ENCODE peak calls at places on chromosomes 4 and X, in nine cellular contexts. I, K, Z, B, X, N, D, J and W are unnamed samples.

GRCh38 chrX:24479924-24480722 is 15.0 kb downstream of the PDK3 start:
- DNase-seq in J (peak; percentile 6), I (no peak), Z (no peak), K (no peak), D (no peak), X (no peak), N (no peak), B (peak; percentile 29), W (no peak)

GRCh38 chr4:56286763-56287162 is 100.5 kb downstream of the AASDH start:
- DNase-seq in Z (no peak), X (no peak), K (no peak), B (no peak), D (no peak), I (peak; percentile 18), J (peak; percentile 6), N (no peak), W (no peak)

GRCh38 chrX:72308566-72309296 is 3.0 kb upstream of the CITED1 start:
- DNase-seq in B (no peak), D (peak; percentile 79), I (peak; percentile 71), N (peak; percentile 53), J (peak; percentile 57), X (peak; percentile 63), K (peak; percentile 51), Z (peak; percentile 73), W (peak; percentile 50)

GRCh38 chr4:108045687-108046024 is 56.0 kb downstream of the HADH start:
- DNase-seq in J (peak; percentile 70), B (no peak), K (peak; percentile 26), Z (peak; percentile 41), I (peak; percentile 60), X (peak; percentile 55), N (no peak), D (no peak), W (no peak)

GRCh38 chr4:102780476-102781144 is 19.8 kb upstream of the MANBA start:
- DNase-seq in K (no peak), B (no peak), I (peak; percentile 68), D (no peak), J (peak; percentile 79), N (no peak), X (no peak), Z (no peak), W (no peak)

GRCh38 chr4:113596396-113596795 is 165.1 kb downstream of the CAMK2D start:
- DNase-seq in X (no peak), Z (no peak), N (no peak), I (no peak), D (no peak), K (no peak), B (no peak), J (no peak), W (no peak)

GRCh38 chrX:110418220-110418856 is 59.7 kb downstream of the RTL9 start:
- DNase-seq in J (peak; percentile 81), I (peak; percentile 70), K (peak; percentile 72), X (peak; percentile 29), N (peak; percentile 39), D (peak; percentile 43), Z (peak; percentile 36), B (no peak), W (no peak)

GRCh38 chr4:40843696-40844095 is 93.9 kb downstream of the NSUN7 start:
- DNase-seq in J (no peak), K (no peak), D (no peak), I (no peak), X (no peak), Z (no peak), N (no peak), B (no peak), W (no peak)

GRCh38 chrX:40009890-40010289 is 87.9 kb downstream of the BCOR start:
- DNase-seq in X (no peak), B (no peak), I (no peak), J (no peak), Z (no peak), K (no peak), N (no peak), D (no peak), W (no peak)

GRCh38 chr4:77826280-77826679 is 7.1 kb upstream of the CNOT6L start:
- DNase-seq in Z (no peak), X (no peak), D (no peak), N (no peak), B (no peak), J (no peak), K (no peak), I (no peak), W (no peak)

GRCh38 chr4:26441110-26441509 is 49.2 kb downstream of the CCKAR start:
- DNase-seq in I (peak; percentile 69), Z (no peak), K (peak; percentile 59), B (no peak), N (no peak), X (no peak), D (no peak), J (peak; percentile 68), W (no peak)

GRCh38 chr4:1976416-1977352 is 32.1 kb downstream of the NELFA start:
- DNase-seq in B (no peak), Z (no peak), K (no peak), J (no peak), I (no peak), X (no peak), D (peak; percentile 31), N (no peak), W (no peak)

GRCh38 chr4:147984065-147984777 is 252.3 kb downstream of the ARHGAP10 start:
- DNase-seq in K (peak; percentile 51), N (peak; percentile 6), B (no peak), D (peak; percentile 77), J (peak; percentile 56), Z (no peak), I (peak; percentile 21), X (peak; percentile 31), W (no peak)

GRCh38 chr4:64584981-64585557 is 175.8 kb upstream of the TECRL start:
- DNase-seq in Z (no peak), K (peak; percentile 39), J (peak; percentile 53), D (peak; percentile 26), I (peak; percentile 36), B (peak; percentile 26), N (no peak), X (peak; percentile 26), W (no peak)

GRCh38 chr4:48588230-48588943 is 98.3 kb downstream of the ZAR1 start:
- DNase-seq in B (no peak), X (no peak), Z (no peak), J (peak; percentile 16), K (peak; percentile 19), I (no peak), D (no peak), N (no peak), W (no peak)

GRCh38 chr4:142088906-142089305 is 452.5 kb downstream of the IL15 start:
- DNase-seq in K (peak; percentile 88), J (peak; percentile 92), I (peak; percentile 40), X (no peak), B (no peak), D (no peak), N (no peak), Z (no peak), W (no peak)

GRCh38 chr4:169270810-169271691 is at the start of gene SH3RF1:
- DNase-seq in I (peak; percentile 85), Z (peak; percentile 90), J (peak; percentile 72), N (peak; percentile 75), B (no peak), K (peak; percentile 94), D (peak; percentile 91), X (peak; percentile 94), W (peak; percentile 92)

GRCh38 chr4:26110493-26110892 is 196.5 kb downstream of the SMIM20 start:
- DNase-seq in D (no peak), J (no peak), Z (no peak), B (no peak), N (no peak), X (no peak), I (no peak), K (no peak), W (no peak)

GRCh38 chr4:3290889-3291321 is 1.9 kb upstream of the RGS12 start:
- DNase-seq in B (no peak), J (no peak), Z (no peak), D (no peak), K (no peak), N (no peak), I (no peak), X (no peak), W (no peak)

GRCh38 chr4:105751718-105752299 is 43.2 kb downstream of the GSTCD start:
- DNase-seq in I (no peak), B (no peak), X (no peak), Z (no peak), N (no peak), D (no peak), K (no peak), J (no peak), W (no peak)

GRCh38 chr4:184655889-184656869 is 6.6 kb downstream of the PRIMPOL start:
- DNase-seq in I (no peak), K (no peak), X (peak; percentile 41), Z (no peak), D (no peak), B (no peak), N (no peak), J (peak; percentile 33), W (no peak)

GRCh38 chr4:76762136-76763130 is 135.5 kb downstream of the SOWAHB start:
- DNase-seq in N (no peak), I (no peak), Z (no peak), D (no peak), B (no peak), X (no peak), K (no peak), J (no peak), W (no peak)

GRCh38 chr4:22739933-22740332 is 47.2 kb downstream of the GBA3 start:
- DNase-seq in J (no peak), I (peak; percentile 34), K (no peak), Z (no peak), B (no peak), D (no peak), X (no peak), N (no peak), W (no peak)

GRCh38 chrX:95885074-95885473 is 799.6 kb upstream of the DIAPH2 start:
- DNase-seq in I (peak; percentile 20), B (no peak), N (no peak), X (no peak), D (no peak), Z (no peak), K (no peak), J (peak; percentile 55), W (no peak)

GRCh38 chr4:41785665-41786064 is 37.1 kb upstream of the PHOX2B start:
- DNase-seq in I (no peak), X (no peak), K (no peak), N (no peak), Z (no peak), J (no peak), D (no peak), B (no peak), W (no peak)

GRCh38 chr4:61909031-61909430 is 708.9 kb downstream of the ADGRL3 start:
- DNase-seq in K (no peak), X (no peak), I (no peak), J (no peak), B (no peak), N (no peak), Z (no peak), D (no peak), W (no peak)

GRCh38 chr4:168707205-168707604 is 210.4 kb downstream of the PALLD start:
- DNase-seq in N (no peak), B (no peak), I (peak; percentile 53), D (no peak), J (peak; percentile 60), X (no peak), K (no peak), Z (no peak), W (no peak)

GRCh38 chrX:12825801-12826200 is 34.6 kb downstream of the PRPS2 start:
- DNase-seq in B (no peak), X (no peak), Z (no peak), K (no peak), I (peak; percentile 95), J (no peak), N (no peak), D (no peak), W (no peak)

GRCh38 chrX:10433296-10433965 is 187.0 kb downstream of the MID1 start:
- DNase-seq in I (no peak), J (no peak), B (no peak), K (no peak), N (no peak), Z (no peak), X (no peak), D (no peak), W (no peak)

GRCh38 chrX:119624417-119624816 is 18.2 kb upstream of the NKRF start:
- DNase-seq in D (no peak), I (no peak), K (no peak), J (no peak), X (no peak), N (no peak), B (no peak), Z (no peak), W (no peak)

GRCh38 chr4:27011401-27011800 is 150.8 kb downstream of the STIM2 start:
- DNase-seq in K (no peak), N (no peak), I (no peak), J (no peak), B (no peak), Z (no peak), D (no peak), X (no peak), W (no peak)